ENCODE peak calls at places on chromosomes 12 and 14, in ten cellular contexts. Z is T1000, P is GOT3, G is GM12892, H is A549, L is islet precursor cell, I is BE2C, V is cerebellum, T is putamen, O is AG09319. B is an unnamed sample.

GRCh38 chr12:96502477-96502876 is 13.1 kb downstream of the CFAP54 start:
- DNase-seq in V (no peak), I (no peak), T (no peak), Z (no peak), L (peak), G (no peak), H (peak), P (no peak), O (no peak), B (no peak)

GRCh38 chr14:98946995-98947394 is 325.0 kb downstream of the BCL11B start:
- DNase-seq in Z (no peak), O (no peak), I (no peak), H (no peak), V (no peak), T (no peak), P (no peak), L (peak), G (no peak), B (no peak)

GRCh38 chr12:44626883-44627282 is 249.2 kb downstream of the NELL2 start:
- DNase-seq in O (no peak), Z (no peak), G (no peak), T (no peak), P (no peak), L (no peak), H (no peak), I (no peak), V (no peak), B (no peak)

GRCh38 chr12:4269279-4269991 is 4.1 kb upstream of the CCND2 start:
- DNase-seq in V (no peak), Z (no peak), H (no peak), P (no peak), L (peak), T (peak), I (peak), O (no peak), G (no peak), B (peak)

GRCh38 chr12:17665839-17666238 is 424.2 kb downstream of the RERGL start:
- DNase-seq in I (no peak), G (no peak), L (no peak), P (no peak), O (no peak), T (no peak), H (no peak), Z (no peak), V (no peak), B (no peak)

GRCh38 chr12:5254703-5255102 is 177.2 kb upstream of the NTF3 start:
- DNase-seq in I (no peak), H (no peak), Z (no peak), T (no peak), V (no peak), L (no peak), P (no peak), O (no peak), G (no peak), B (no peak)

GRCh38 chr14:104553166-104554087 is 26.1 kb upstream of the C14orf180 start:
- DNase-seq in H (no peak), G (peak), Z (no peak), V (no peak), T (no peak), L (peak), P (no peak), I (peak), O (no peak), B (no peak)

GRCh38 chr14:33564774-33565630 is 385.9 kb downstream of the EGLN3 start:
- DNase-seq in Z (no peak), P (no peak), V (no peak), L (peak), G (no peak), O (no peak), I (no peak), H (no peak), T (no peak), B (no peak)

GRCh38 chr14:99320105-99320572 is 48.1 kb upstream of the BCL11B start:
- DNase-seq in G (peak), H (peak), P (peak), L (peak), I (peak), T (no peak), O (no peak), Z (no peak), V (no peak), B (peak)

GRCh38 chr12:66190519-66191406 is 1.7 kb downstream of the IRAK3 start:
- DNase-seq in L (no peak), Z (no peak), P (no peak), O (no peak), V (no peak), T (no peak), I (no peak), G (no peak), H (no peak), B (no peak)

GRCh38 chr12:76310110-76310509 is 38.1 kb downstream of the BBS10 start:
- DNase-seq in H (peak), L (no peak), Z (no peak), O (no peak), V (no peak), I (no peak), P (no peak), T (no peak), G (no peak), B (no peak)

GRCh38 chr14:68790656-68791077 is 2.2 kb downstream of the ZFP36L1 start:
- DNase-seq in P (no peak), Z (no peak), G (no peak), L (peak), I (no peak), T (no peak), H (no peak), V (no peak), O (no peak), B (no peak)

GRCh38 chr14:39430762-39431415 is 1.3 kb downstream of the FBXO33 start:
- DNase-seq in I (no peak), O (no peak), P (no peak), L (peak), G (no peak), T (no peak), V (no peak), H (peak), Z (no peak), B (peak)

GRCh38 chr14:90105756-90106155 is 44.0 kb downstream of the KCNK13 start:
- DNase-seq in T (no peak), H (no peak), G (no peak), L (no peak), P (no peak), V (no peak), O (no peak), I (peak), Z (no peak), B (no peak)

GRCh38 chr12:97754306-97754705 is 291.7 kb downstream of the RMST start:
- DNase-seq in G (no peak), O (no peak), T (no peak), L (no peak), P (no peak), V (no peak), I (no peak), H (no peak), Z (no peak), B (no peak)

GRCh38 chr12:58369576-58369975 is 428.2 kb downstream of the ATP23 start:
- DNase-seq in V (no peak), I (no peak), O (no peak), P (no peak), L (no peak), G (no peak), Z (no peak), T (no peak), H (no peak), B (no peak)

GRCh38 chr12:47242426-47242825 is 162.7 kb upstream of the AMIGO2 start:
- DNase-seq in Z (no peak), G (no peak), L (no peak), T (no peak), V (no peak), O (no peak), I (no peak), P (no peak), H (no peak), B (no peak)

GRCh38 chr12:111349101-111349747 is 19.7 kb downstream of the PHETA1 start:
- DNase-seq in Z (no peak), G (no peak), O (no peak), T (no peak), P (no peak), I (no peak), H (no peak), V (no peak), L (no peak), B (no peak)

GRCh38 chr14:75492832-75493579 is 29.3 kb upstream of the BATF start:
- DNase-seq in T (no peak), V (no peak), O (no peak), G (no peak), H (no peak), L (no peak), P (no peak), I (no peak), Z (no peak), B (no peak)

B was measured in NCI-H146.